ENCODE peak calls at places on chromosomes 7 and 10, in six cellular contexts. One of them, this sample, is unnamed.

GRCh38 chr7:110170762-110171161 is 920.2 kb upstream of the LRRN3 start:
- DNase-seq in suprapubic skin: no peak
- DNase-seq in heart right ventricle: no peak
- DNase-seq in AG04450: no peak
- DNase-seq in fibroblast of lung: peak; percentile 2
- DNase-seq in brain microvascular endothelial cell: no peak
- DNase-seq in this sample: no peak

GRCh38 chr10:62637249-62638061 is 167.1 kb upstream of the ADO start:
- DNase-seq in suprapubic skin: no peak
- DNase-seq in heart right ventricle: no peak
- DNase-seq in AG04450: no peak
- DNase-seq in fibroblast of lung: peak; percentile 57
- DNase-seq in brain microvascular endothelial cell: peak; percentile 55
- DNase-seq in this sample: no peak

GRCh38 chr10:74418285-74418872 is 267.4 kb downstream of the ADK start:
- DNase-seq in suprapubic skin: no peak
- DNase-seq in heart right ventricle: no peak
- DNase-seq in AG04450: no peak
- DNase-seq in fibroblast of lung: peak; percentile 16
- DNase-seq in brain microvascular endothelial cell: no peak
- DNase-seq in this sample: no peak

GRCh38 chr7:92988051-92988450 is 129.7 kb downstream of the SAMD9 start:
- DNase-seq in suprapubic skin: no peak
- DNase-seq in heart right ventricle: no peak
- DNase-seq in AG04450: no peak
- DNase-seq in fibroblast of lung: peak; percentile 64
- DNase-seq in brain microvascular endothelial cell: peak; percentile 67
- DNase-seq in this sample: no peak

GRCh38 chr10:95683966-95684365 is 9.8 kb downstream of the TCTN3 start:
- DNase-seq in suprapubic skin: no peak
- DNase-seq in heart right ventricle: no peak
- DNase-seq in AG04450: no peak
- DNase-seq in fibroblast of lung: no peak
- DNase-seq in brain microvascular endothelial cell: no peak
- DNase-seq in this sample: no peak

GRCh38 chr10:127041561-127041960 is 136.3 kb downstream of the DOCK1 start:
- DNase-seq in suprapubic skin: no peak
- DNase-seq in heart right ventricle: no peak
- DNase-seq in AG04450: peak; percentile 79
- DNase-seq in fibroblast of lung: peak; percentile 89
- DNase-seq in brain microvascular endothelial cell: peak; percentile 54
- DNase-seq in this sample: no peak

GRCh38 chr10:19417740-19418139 is 369.1 kb downstream of the MALRD1 start:
- DNase-seq in suprapubic skin: no peak
- DNase-seq in heart right ventricle: no peak
- DNase-seq in AG04450: no peak
- DNase-seq in fibroblast of lung: no peak
- DNase-seq in brain microvascular endothelial cell: no peak
- DNase-seq in this sample: no peak

GRCh38 chr10:86285136-86285790 is 81.3 kb downstream of the GRID1 start:
- DNase-seq in suprapubic skin: peak; percentile 65
- DNase-seq in heart right ventricle: no peak
- DNase-seq in AG04450: no peak
- DNase-seq in fibroblast of lung: no peak
- DNase-seq in brain microvascular endothelial cell: no peak
- DNase-seq in this sample: no peak

GRCh38 chr7:144835166-144835611 is 664 bp downstream of the TPK1 start:
- DNase-seq in suprapubic skin: no peak
- DNase-seq in heart right ventricle: peak; percentile 50
- DNase-seq in AG04450: no peak
- DNase-seq in fibroblast of lung: peak; percentile 57
- DNase-seq in brain microvascular endothelial cell: peak; percentile 48
- DNase-seq in this sample: peak; percentile 50

GRCh38 chr10:70508912-70509366 is 30.4 kb downstream of the PALD1 start:
- DNase-seq in suprapubic skin: no peak
- DNase-seq in heart right ventricle: peak; percentile 76
- DNase-seq in AG04450: no peak
- DNase-seq in fibroblast of lung: peak; percentile 18
- DNase-seq in brain microvascular endothelial cell: no peak
- DNase-seq in this sample: no peak

GRCh38 chr7:107077699-107078516 is 33.4 kb downstream of the PRKAR2B start:
- DNase-seq in suprapubic skin: no peak
- DNase-seq in heart right ventricle: no peak
- DNase-seq in AG04450: no peak
- DNase-seq in fibroblast of lung: no peak
- DNase-seq in brain microvascular endothelial cell: no peak
- DNase-seq in this sample: no peak

GRCh38 chr7:22361795-22362194 is 4.8 kb upstream of the RAPGEF5 start:
- DNase-seq in suprapubic skin: no peak
- DNase-seq in heart right ventricle: no peak
- DNase-seq in AG04450: no peak
- DNase-seq in fibroblast of lung: peak; percentile 6
- DNase-seq in brain microvascular endothelial cell: no peak
- DNase-seq in this sample: no peak

GRCh38 chr10:70541738-70542564 is 60.6 kb downstream of the PRF1 start:
- DNase-seq in suprapubic skin: no peak
- DNase-seq in heart right ventricle: no peak
- DNase-seq in AG04450: no peak
- DNase-seq in fibroblast of lung: no peak
- DNase-seq in brain microvascular endothelial cell: no peak
- DNase-seq in this sample: no peak

GRCh38 chr10:33321516-33321915 is 13.0 kb downstream of the NRP1 start:
- DNase-seq in suprapubic skin: no peak
- DNase-seq in heart right ventricle: no peak
- DNase-seq in AG04450: no peak
- DNase-seq in fibroblast of lung: no peak
- DNase-seq in brain microvascular endothelial cell: no peak
- DNase-seq in this sample: no peak

GRCh38 chr10:112235920-112236319 is 47.3 kb upstream of the TECTB start:
- DNase-seq in suprapubic skin: no peak
- DNase-seq in heart right ventricle: no peak
- DNase-seq in AG04450: no peak
- DNase-seq in fibroblast of lung: no peak
- DNase-seq in brain microvascular endothelial cell: no peak
- DNase-seq in this sample: no peak

GRCh38 chr7:157211710-157212109 is 73.0 kb downstream of the UBE3C start:
- DNase-seq in suprapubic skin: no peak
- DNase-seq in heart right ventricle: no peak
- DNase-seq in AG04450: peak; percentile 72
- DNase-seq in fibroblast of lung: peak; percentile 95
- DNase-seq in brain microvascular endothelial cell: peak; percentile 87
- DNase-seq in this sample: no peak

GRCh38 chr10:71144824-71145223 is 67.5 kb upstream of the UNC5B start:
- DNase-seq in suprapubic skin: no peak
- DNase-seq in heart right ventricle: no peak
- DNase-seq in AG04450: no peak
- DNase-seq in fibroblast of lung: no peak
- DNase-seq in brain microvascular endothelial cell: no peak
- DNase-seq in this sample: no peak

GRCh38 chr10:130036296-130037065 is 72.4 kb upstream of the EBF3 start:
- DNase-seq in suprapubic skin: no peak
- DNase-seq in heart right ventricle: no peak
- DNase-seq in AG04450: no peak
- DNase-seq in fibroblast of lung: no peak
- DNase-seq in brain microvascular endothelial cell: no peak
- DNase-seq in this sample: peak; percentile 58

GRCh38 chr10:5591336-5591824 is 66.6 kb downstream of the CALML3 start:
- DNase-seq in suprapubic skin: no peak
- DNase-seq in heart right ventricle: no peak
- DNase-seq in AG04450: no peak
- DNase-seq in fibroblast of lung: no peak
- DNase-seq in brain microvascular endothelial cell: no peak
- DNase-seq in this sample: peak; percentile 45

GRCh38 chr10:20885678-20886077 is 11.4 kb downstream of the NEBL start:
- DNase-seq in suprapubic skin: no peak
- DNase-seq in heart right ventricle: no peak
- DNase-seq in AG04450: no peak
- DNase-seq in fibroblast of lung: peak; percentile 20
- DNase-seq in brain microvascular endothelial cell: no peak
- DNase-seq in this sample: no peak

GRCh38 chr10:23694921-23695824 is 256.3 kb downstream of the OTUD1 start:
- DNase-seq in suprapubic skin: no peak
- DNase-seq in heart right ventricle: no peak
- DNase-seq in AG04450: no peak
- DNase-seq in fibroblast of lung: no peak
- DNase-seq in brain microvascular endothelial cell: no peak
- DNase-seq in this sample: no peak
- TF ChIP-seq CTCF in suprapubic skin: no peak
- TF ChIP-seq CTCF in heart right ventricle: no peak
- TF ChIP-seq CTCF in AG04450: no peak
- TF ChIP-seq CTCF in fibroblast of lung: no peak
- TF ChIP-seq CTCF in brain microvascular endothelial cell: no peak
- TF ChIP-seq CTCF in this sample: no peak

DNA sequence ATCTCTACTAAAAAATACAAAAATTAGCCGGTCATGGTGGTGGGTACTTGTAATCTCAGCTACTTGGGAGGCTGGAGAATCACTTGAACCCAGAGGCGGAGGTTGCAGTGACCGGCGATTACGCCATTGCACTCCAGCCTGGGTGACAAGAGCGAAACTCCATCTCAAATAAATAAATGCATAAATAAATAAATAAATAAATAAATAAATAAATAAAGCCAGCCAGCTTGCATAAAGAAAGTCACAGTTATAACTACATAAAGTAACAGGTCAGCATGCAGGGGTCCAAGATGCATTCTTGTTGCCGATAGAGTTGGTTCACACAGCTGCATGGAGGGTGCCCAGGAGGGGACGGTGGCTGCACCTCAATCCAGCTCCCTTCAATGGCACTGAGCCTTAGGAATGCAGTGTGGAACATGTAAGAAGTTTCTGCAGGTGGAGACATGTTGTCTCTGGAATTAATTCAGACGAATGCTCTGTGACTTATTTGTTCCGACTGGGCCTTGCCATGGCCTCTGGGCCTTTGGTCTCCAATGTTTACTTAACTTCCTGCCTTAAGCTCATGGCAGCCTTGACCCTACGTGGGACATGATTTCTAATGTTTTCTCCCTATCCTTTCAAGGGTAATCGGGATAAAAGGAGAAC is 159.6 kb upstream of the PRKCQ start:
- DNase-seq in suprapubic skin: no peak
- DNase-seq in heart right ventricle: no peak
- DNase-seq in AG04450: no peak
- DNase-seq in fibroblast of lung: no peak
- DNase-seq in brain microvascular endothelial cell: no peak
- DNase-seq in this sample: no peak
- H3K27ac ChIP-seq in suprapubic skin: no peak overlapping the region
- H3K27ac ChIP-seq in heart right ventricle: no peak overlapping the region
- H3K27ac ChIP-seq in AG04450: no peak overlapping the region
- H3K27ac ChIP-seq in fibroblast of lung: no peak overlapping the region
- H3K27ac ChIP-seq in brain microvascular endothelial cell: no peak overlapping the region
- H3K27ac ChIP-seq in this sample: no peak overlapping the region

DNA sequence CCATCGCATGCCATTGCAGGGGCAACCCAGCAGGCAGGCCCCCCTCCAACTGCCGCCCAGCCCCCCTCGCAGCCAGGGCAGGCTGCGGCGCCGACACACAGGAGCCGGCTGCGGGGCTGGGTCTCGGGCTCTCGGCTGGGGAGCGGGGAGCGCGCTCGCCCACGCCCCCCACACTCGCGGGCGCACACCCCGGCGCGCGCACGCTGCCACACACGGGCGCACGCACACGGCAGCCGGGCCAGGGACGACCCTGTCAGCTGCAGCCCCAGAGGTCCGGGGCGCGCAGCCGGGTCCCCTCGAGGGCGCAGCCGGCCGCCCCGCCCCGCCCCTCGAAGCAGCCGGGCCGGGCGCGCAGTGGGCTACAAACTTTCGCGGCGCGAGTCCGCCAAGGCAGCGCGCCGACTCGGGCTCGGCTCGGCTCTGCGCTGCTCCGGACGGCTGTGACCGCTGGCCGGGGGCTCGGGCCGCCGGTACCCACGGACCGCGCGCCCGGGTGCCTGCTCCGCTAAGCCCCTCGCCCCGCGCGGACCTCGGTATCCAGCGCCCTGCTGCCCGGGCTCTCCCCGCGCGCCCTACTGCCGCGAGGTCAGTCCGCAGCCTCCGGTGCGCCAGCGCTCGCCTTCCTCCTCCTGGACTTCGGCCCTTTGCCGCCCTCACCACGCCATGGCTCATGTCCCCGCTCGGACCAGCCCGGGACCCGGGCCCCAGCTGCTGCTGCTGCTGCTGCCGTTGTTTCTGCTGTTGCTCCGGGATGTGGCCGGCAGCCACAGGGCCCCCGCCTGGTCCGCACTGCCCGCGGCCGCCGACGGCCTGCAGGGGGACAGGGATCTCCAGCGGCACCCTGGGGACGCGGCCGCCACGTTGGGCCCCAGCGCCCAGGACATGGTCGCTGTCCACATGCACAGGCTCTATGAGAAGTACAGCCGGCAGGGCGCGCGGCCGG is at the start of gene GDF10:
- DNase-seq in suprapubic skin: no peak
- DNase-seq in heart right ventricle: no peak
- DNase-seq in AG04450: no peak
- DNase-seq in fibroblast of lung: peak; percentile 1
- DNase-seq in brain microvascular endothelial cell: no peak
- DNase-seq in this sample: no peak
- H3K4me3 ChIP-seq in suprapubic skin: peak within 1 kb of the TSS; percentile 64
- H3K4me3 ChIP-seq in heart right ventricle: peak within 1 kb of the TSS; percentile 47
- H3K4me3 ChIP-seq in AG04450: peak within 1 kb of the TSS; percentile 34
- H3K4me3 ChIP-seq in fibroblast of lung: peak within 1 kb of the TSS; percentile 66
- H3K4me3 ChIP-seq in brain microvascular endothelial cell: peak within 1 kb of the TSS; percentile 48
- H3K4me3 ChIP-seq in this sample: peak within 1 kb of the TSS; percentile 32

GRCh38 chr7:68421712-68422111 is 1176.6 kb upstream of the AUTS2 start:
- DNase-seq in suprapubic skin: no peak
- DNase-seq in heart right ventricle: no peak
- DNase-seq in AG04450: no peak
- DNase-seq in fibroblast of lung: no peak
- DNase-seq in brain microvascular endothelial cell: no peak
- DNase-seq in this sample: no peak

GRCh38 chr7:68417002-68417401 is 1181.3 kb upstream of the AUTS2 start:
- DNase-seq in suprapubic skin: no peak
- DNase-seq in heart right ventricle: no peak
- DNase-seq in AG04450: no peak
- DNase-seq in fibroblast of lung: no peak
- DNase-seq in brain microvascular endothelial cell: no peak
- DNase-seq in this sample: no peak

GRCh38 chr7:68424643-68425297 is 1173.5 kb upstream of the AUTS2 start:
- DNase-seq in suprapubic skin: no peak
- DNase-seq in heart right ventricle: no peak
- DNase-seq in AG04450: no peak
- DNase-seq in fibroblast of lung: no peak
- DNase-seq in brain microvascular endothelial cell: no peak
- DNase-seq in this sample: no peak

GRCh38 chr7:68417659-68418058 is 1180.6 kb upstream of the AUTS2 start:
- DNase-seq in suprapubic skin: no peak
- DNase-seq in heart right ventricle: no peak
- DNase-seq in AG04450: no peak
- DNase-seq in fibroblast of lung: no peak
- DNase-seq in brain microvascular endothelial cell: no peak
- DNase-seq in this sample: no peak

DNA sequence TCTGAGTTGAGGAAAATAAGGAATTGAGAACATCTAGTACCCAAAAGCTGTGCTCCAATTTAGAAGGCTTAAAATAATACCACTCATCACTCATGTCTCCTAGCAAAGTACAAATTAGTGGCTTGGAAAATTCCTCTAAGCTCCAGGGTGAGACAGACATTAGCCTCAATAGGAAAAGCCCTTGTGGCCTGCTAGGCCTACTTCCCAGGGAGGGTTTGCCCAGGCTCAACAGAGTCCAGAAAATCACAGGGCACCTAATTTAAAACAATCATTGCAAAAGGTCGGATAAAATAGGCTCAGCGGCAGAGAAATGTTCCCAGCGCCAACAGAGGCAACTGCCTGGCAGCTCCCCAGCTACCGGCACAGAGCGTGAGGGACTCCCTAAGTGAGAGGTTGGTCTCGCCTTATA is 1177.9 kb upstream of the AUTS2 start:
- DNase-seq in suprapubic skin: no peak
- DNase-seq in heart right ventricle: no peak
- DNase-seq in AG04450: no peak
- DNase-seq in fibroblast of lung: no peak
- DNase-seq in brain microvascular endothelial cell: no peak
- DNase-seq in this sample: no peak
- TF ChIP-seq CTCF in suprapubic skin: no peak
- TF ChIP-seq CTCF in heart right ventricle: no peak
- TF ChIP-seq CTCF in AG04450: no peak
- TF ChIP-seq CTCF in fibroblast of lung: no peak
- TF ChIP-seq CTCF in brain microvascular endothelial cell: no peak
- TF ChIP-seq CTCF in this sample: no peak

This sample was measured in left lung.